ENCODE peak calls at places on chromosomes 11 and 22, in four cellular contexts. I is GM13977, O is neural progenitor cell, T is cardiac muscle cell. K is an unnamed sample.

GRCh38 chr11:12150831-12151382 is 40.5 kb downstream of the MICAL2 start:
- DNase-seq in I (no peak), O (no peak), T (peak), K (peak)

GRCh38 chr22:23722168-23722567 is 28.7 kb downstream of the ZNF70 start:
- DNase-seq in I (no peak), O (no peak), T (no peak), K (no peak)

GRCh38 chr22:38262051-38262795 is 10.6 kb downstream of the TMEM184B start:
- DNase-seq in I (peak), O (peak), T (no peak), K (peak)

GRCh38 chr11:121553806-121554205 is 101.0 kb upstream of the SORL1-AS1 start:
- DNase-seq in I (no peak), O (no peak), T (peak), K (no peak)

GRCh38 chr11:116871248-116871647 is 33.8 kb upstream of the APOA1 start:
- DNase-seq in I (no peak), O (no peak), T (peak), K (no peak)

GRCh38 chr22:19824197-19825015 is 30.3 kb downstream of the GNB1L start:
- DNase-seq in I (no peak), O (no peak), T (no peak), K (no peak)

GRCh38 chr22:34645375-34645774 is 420.6 kb upstream of the ISX start:
- DNase-seq in I (no peak), O (peak), T (no peak), K (no peak)

GRCh38 chr11:17171342-17171741 is 36.4 kb downstream of the PIK3C2A start:
- DNase-seq in I (no peak), O (no peak), T (peak), K (no peak)

GRCh38 chr11:27239305-27239942 is 123.6 kb downstream of the CCDC34 start:
- DNase-seq in I (no peak), O (no peak), T (no peak), K (no peak)

GRCh38 chr11:45652781-45653180 is 12.6 kb downstream of the CHST1 start:
- DNase-seq in I (no peak), O (peak), T (peak), K (no peak)

GRCh38 chr11:128052912-128053641 is 534.3 kb downstream of the ETS1 start:
- DNase-seq in I (no peak), O (no peak), T (peak), K (no peak)

GRCh38 chr11:35968386-35969088 is 24.7 kb downstream of the LDLRAD3 start:
- DNase-seq in I (no peak), O (no peak), T (no peak), K (no peak)

GRCh38 chr11:15266999-15267398 is 152.3 kb downstream of the INSC start:
- DNase-seq in I (no peak), O (no peak), T (no peak), K (no peak)

GRCh38 chr11:86013718-86014117 is 55.2 kb downstream of the PICALM start:
- DNase-seq in I (no peak), O (no peak), T (peak), K (no peak)

GRCh38 chr11:35377262-35377661 is 42.1 kb downstream of the SLC1A2 start:
- DNase-seq in I (no peak), O (no peak), T (no peak), K (no peak)

GRCh38 chr11:36156486-36157150 is 132.6 kb downstream of the COMMD9 start:
- DNase-seq in I (no peak), O (no peak), T (peak), K (no peak)

GRCh38 chr11:118947999-118948398 is 8.1 kb upstream of the UPK2 start:
- DNase-seq in I (no peak), O (no peak), T (no peak), K (no peak)

GRCh38 chr22:37242395-37242918 is 1.6 kb downstream of the RAC2 start:
- DNase-seq in I (peak), O (no peak), T (peak), K (peak)

GRCh38 chr22:19291218-19291579 is 320 bp downstream of the CLTCL1 start:
- DNase-seq in I (peak), O (peak), T (peak), K (peak)

GRCh38 chr11:119091083-119091650 is 6.5 kb downstream of the HMBS start:
- DNase-seq in I (no peak), O (no peak), T (no peak), K (no peak)

GRCh38 chr22:49705631-49706352 is 121.9 kb downstream of the BRD1 start:
- DNase-seq in I (no peak), O (no peak), T (no peak), K (peak)

GRCh38 chr11:61963016-61963281 is 4.5 kb downstream of the FTH1 start:
- DNase-seq in I (no peak), O (no peak), T (no peak), K (no peak)

GRCh38 chr11:124917115-124917637 is 1.9 kb upstream of the HEPN1 start:
- DNase-seq in I (no peak), O (no peak), T (peak), K (no peak)

GRCh38 chr11:79482800-79483199 is 42.0 kb upstream of the TENM4 start:
- DNase-seq in I (peak), O (no peak), T (no peak), K (no peak)

GRCh38 chr22:45996241-45997076 is 19.5 kb upstream of the WNT7B start:
- DNase-seq in I (peak), O (no peak), T (peak), K (peak)

GRCh38 chr11:72631806-72632731 is 42.2 kb downstream of the PDE2A start:
- DNase-seq in I (no peak), O (no peak), T (peak), K (no peak)

GRCh38 chr11:45847908-45848316 is 637 bp downstream of the CRY2 start:
- DNase-seq in I (peak), O (peak), T (peak), K (peak)

GRCh38 chr11:33692013-33692504 is 8.6 kb downstream of the C11orf91 start:
- DNase-seq in I (no peak), O (peak), T (peak), K (no peak)

GRCh38 chr11:91932151-91932821 is 292.3 kb upstream of the FAT3 start:
- DNase-seq in I (no peak), O (no peak), T (no peak), K (no peak)

GRCh38 chr11:1121343-1122331 is 36.1 kb upstream of the MUC5AC start:
- DNase-seq in I (no peak), O (no peak), T (no peak), K (no peak)

GRCh38 chr11:1934326-1935155 is 12.6 kb upstream of the MRPL23 start:
- DNase-seq in I (peak), O (no peak), T (no peak), K (no peak)

GRCh38 chr11:128929991-128930390 is 12.7 kb downstream of the TP53AIP1 start:
- DNase-seq in I (no peak), O (no peak), T (peak), K (no peak)

GRCh38 chr11:57527056-57527631 is 3.4 kb downstream of the TIMM10 start:
- DNase-seq in I (no peak), O (peak), T (peak), K (peak)

GRCh38 chr11:48000432-48000831 is 20.1 kb downstream of the PTPRJ start:
- DNase-seq in I (no peak), O (no peak), T (no peak), K (no peak)

GRCh38 chr11:6531267-6531752 is 34.2 kb downstream of the DNHD1 start:
- DNase-seq in I (peak), O (peak), T (peak), K (peak)

GRCh38 chr11:45948341-45948740 is 25.9 kb downstream of the LARGE2 start:
- DNase-seq in I (no peak), O (no peak), T (no peak), K (no peak)

GRCh38 chr22:37019309-37020191 is at the start of the genes MPST and TST:
- DNase-seq in I (peak), O (peak), T (peak), K (peak)

GRCh38 chr11:67583319-67584204 is at the start of gene GSTP1:
- DNase-seq in I (peak), O (peak), T (peak), K (peak)
- TF ChIP-seq CTCF in I (peak), O (peak), T (peak), K (peak)

GRCh38 chr11:28525636-28526405 is 417.6 kb downstream of the METTL15 start:
- DNase-seq in I (no peak), O (no peak), T (no peak), K (no peak)

GRCh38 chr11:28529046-28529445 is 420.9 kb downstream of the METTL15 start:
- DNase-seq in I (no peak), O (no peak), T (peak), K (no peak)

GRCh38 chr11:28524098-28524497 is 415.9 kb downstream of the METTL15 start:
- DNase-seq in I (no peak), O (no peak), T (no peak), K (no peak)

GRCh38 chr11:28528217-28528616 is 420.0 kb downstream of the METTL15 start:
- DNase-seq in I (no peak), O (no peak), T (no peak), K (no peak)

GRCh38 chr11:28526406-28526751 is 418.2 kb downstream of the METTL15 start:
- DNase-seq in I (no peak), O (no peak), T (peak), K (no peak)
- TF ChIP-seq CTCF in I (no peak), O (no peak), T (no peak), K (no peak)

DNA sequence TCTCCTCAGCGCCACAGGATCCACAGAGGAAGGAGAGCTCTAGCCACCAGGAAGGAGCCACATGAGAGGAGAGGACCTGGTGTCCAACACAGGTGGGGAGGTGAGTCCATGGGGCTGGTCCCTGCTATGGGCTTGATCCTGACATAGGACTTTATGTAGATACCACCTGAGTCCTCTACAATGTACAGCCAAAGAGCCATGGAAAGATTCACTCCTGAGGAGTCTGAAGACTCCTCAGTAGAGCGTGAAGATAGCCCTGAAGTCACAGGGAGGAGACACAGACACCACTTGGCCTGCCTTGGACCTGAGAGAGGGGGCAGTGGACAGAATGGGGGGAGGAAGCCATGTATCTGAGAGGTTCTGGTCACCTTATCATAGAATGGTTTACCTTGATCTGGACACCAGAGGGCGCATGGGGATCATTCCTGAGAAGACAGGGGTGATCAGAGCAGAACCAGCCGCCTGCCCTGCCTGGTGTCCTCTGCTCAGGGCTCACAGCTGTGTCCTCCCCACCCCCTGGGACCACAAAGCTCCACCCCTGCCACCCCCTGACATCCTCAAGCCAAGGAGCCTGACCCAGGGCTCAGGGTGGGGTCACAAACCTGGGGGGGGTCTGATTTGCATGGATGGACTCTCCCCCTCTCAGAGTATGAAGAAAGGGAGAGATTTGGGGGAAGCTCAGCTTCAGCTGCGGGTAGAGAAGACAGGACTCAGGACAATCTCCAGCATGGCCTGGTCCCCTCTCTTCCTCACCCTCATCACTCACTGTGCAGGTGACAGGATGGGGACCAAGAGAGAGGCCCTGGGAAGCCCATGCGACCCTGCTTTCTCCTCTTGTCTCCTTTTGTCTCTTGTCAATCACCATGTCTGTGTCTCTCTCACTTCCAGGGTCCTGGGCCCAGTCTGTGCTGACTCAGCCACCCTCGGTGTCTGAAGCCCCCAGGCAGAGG is 77.0 kb downstream of the ZNF280B start:
- DNase-seq in I (peak), O (peak), T (peak), K (peak)
- TF ChIP-seq CTCF in I (peak), O (peak), T (peak), K (peak)

GRCh38 chr11:134654161-134654915 is 242.3 kb upstream of the B3GAT1 start:
- DNase-seq in I (no peak), O (no peak), T (no peak), K (peak)

GRCh38 chr11:134652586-134653255 is 240.7 kb upstream of the B3GAT1 start:
- DNase-seq in I (no peak), O (no peak), T (no peak), K (no peak)

GRCh38 chr11:134656861-134657540 is 245.0 kb upstream of the B3GAT1 start:
- DNase-seq in I (no peak), O (no peak), T (no peak), K (no peak)

GRCh38 chr11:134657631-134658030 is 245.6 kb upstream of the B3GAT1 start:
- DNase-seq in I (no peak), O (no peak), T (no peak), K (no peak)

GRCh38 chr11:134655189-134655937 is 243.3 kb upstream of the B3GAT1 start:
- DNase-seq in I (no peak), O (no peak), T (no peak), K (no peak)
- TF ChIP-seq CTCF in I (no peak), O (no peak), T (no peak), K (no peak)

GRCh38 chr11:126062679-126063509 is at the start of gene CDON:
- DNase-seq in I (peak), O (peak), T (peak), K (peak)
- TF ChIP-seq CTCF in I (no peak), O (no peak), T (no peak), K (no peak)

DNA sequence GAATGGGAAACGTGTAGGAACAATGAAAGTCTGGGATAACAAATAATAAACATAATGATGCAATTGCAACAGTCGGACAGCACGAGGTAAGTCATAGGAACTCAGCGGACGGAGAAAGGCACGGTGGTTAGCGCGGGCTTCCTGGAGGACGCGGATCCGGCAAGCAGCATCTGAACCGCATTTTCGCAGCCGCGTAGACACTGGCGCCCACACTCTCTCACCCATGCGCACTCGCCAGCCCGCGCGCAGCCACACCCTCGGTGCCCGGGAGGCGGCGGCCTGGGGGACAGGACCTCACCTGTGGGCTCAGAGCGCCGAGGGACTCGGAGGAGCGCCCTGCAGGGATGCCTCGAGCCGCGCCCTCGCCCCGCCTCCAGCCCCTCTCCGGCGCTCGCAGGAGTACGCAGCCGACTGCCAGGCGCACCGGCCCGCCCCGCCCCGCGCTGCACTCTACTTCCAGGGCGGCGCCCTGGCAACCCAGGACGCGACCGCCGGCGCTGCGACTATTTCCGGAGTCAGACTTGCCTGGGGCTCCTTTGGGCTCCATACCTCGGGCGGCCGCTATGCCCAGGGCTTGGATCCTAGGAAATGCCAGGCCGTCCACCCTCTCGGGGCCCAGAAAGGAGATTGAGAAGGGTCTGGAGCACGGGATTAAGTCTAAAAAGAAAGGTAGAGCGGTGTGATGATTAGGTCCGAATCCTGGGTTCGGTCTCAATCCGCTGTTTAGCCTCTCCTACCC is at the start of gene TTLL1:
- DNase-seq in I (peak), O (peak), T (peak), K (peak)
- TF ChIP-seq CTCF in I (no peak), O (no peak), T (no peak), K (no peak)

GRCh38 chr22:28935713-28936112 is 52.3 kb downstream of the ZNRF3 start:
- DNase-seq in I (no peak), O (no peak), T (no peak), K (no peak)
- TF ChIP-seq CTCF in I (no peak), O (peak), T (peak), K (peak)

DNA sequence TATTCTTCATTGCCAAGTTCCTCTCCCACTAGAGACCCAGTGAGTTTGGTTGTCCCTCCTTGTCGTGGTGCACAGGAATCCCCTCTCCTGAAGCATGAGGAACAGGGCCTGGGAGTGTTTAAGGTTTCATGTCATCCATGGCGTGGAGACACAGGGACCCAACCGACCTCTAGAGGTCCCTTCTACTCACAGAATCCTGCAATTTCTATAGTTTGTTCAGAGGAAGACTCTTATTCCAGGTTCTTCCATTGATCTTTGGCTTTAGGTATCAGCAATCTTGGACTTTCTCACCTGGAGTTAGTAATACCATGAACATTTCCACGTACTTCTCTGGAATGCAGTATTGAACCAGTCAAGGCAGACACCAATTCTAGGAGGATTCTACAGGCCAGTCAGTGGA is 548.2 kb downstream of the NTM start:
- DNase-seq in I (no peak), O (no peak), T (no peak), K (no peak)
- TF ChIP-seq CTCF in I (no peak), O (no peak), T (no peak), K (no peak)

GRCh38 chr22:40179535-40179934 is 1.8 kb downstream of the TNRC6B start:
- DNase-seq in I (no peak), O (no peak), T (no peak), K (no peak)

GRCh38 chr22:40178417-40179409 is 988 bp downstream of the TNRC6B start:
- DNase-seq in I (no peak), O (peak), T (peak), K (peak)

GRCh38 chr22:40176921-40177737 is 596 bp upstream of the TNRC6B start:
- DNase-seq in I (no peak), O (peak), T (peak), K (peak)

GRCh38 chr22:40175571-40176105 is 2.1 kb upstream of the TNRC6B start:
- DNase-seq in I (no peak), O (no peak), T (no peak), K (no peak)

DNA sequence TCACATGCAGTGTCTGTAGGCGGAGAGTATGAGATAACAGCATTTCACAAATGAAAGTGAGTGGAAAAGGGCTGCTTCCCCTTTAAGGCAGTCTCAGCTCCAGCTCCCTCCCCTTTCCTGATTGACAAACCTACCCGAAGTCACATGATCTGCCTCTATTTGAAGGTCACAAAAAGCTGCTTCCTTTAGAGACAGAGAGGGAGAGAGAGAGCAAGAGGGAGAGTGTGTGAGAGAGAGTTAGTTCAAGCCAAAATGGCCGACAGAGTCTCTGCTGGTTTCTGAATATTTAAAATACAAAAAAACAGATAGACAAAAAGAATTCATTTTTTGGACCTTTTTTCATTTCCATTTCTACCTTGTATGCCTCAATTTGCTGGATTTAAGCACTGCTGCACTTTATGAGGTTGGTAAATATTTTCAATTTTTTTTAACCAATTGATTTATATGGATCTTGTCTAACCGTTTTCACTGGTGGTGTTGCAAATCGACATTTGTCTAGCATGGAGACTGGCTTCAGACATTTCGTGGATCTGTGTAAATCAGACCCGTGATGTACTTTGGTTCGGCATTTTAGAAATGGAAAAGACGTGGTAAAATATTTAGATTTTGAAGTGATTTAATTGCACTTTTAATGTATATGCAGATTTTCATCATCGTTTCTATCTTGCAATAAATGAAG is at the start of gene TNRC6B:
- DNase-seq in I (peak), O (peak), T (peak), K (peak)
- TF ChIP-seq CTCF in I (no peak), O (no peak), T (no peak), K (no peak)